ENCODE peak calls at places on chromosome 15, in eight cellular contexts. One of them, this sample, is unnamed.
A peak's percentile ranks its signal among the peaks of the same experiment; 100 is the strongest.

GRCh38 chr15:95298729-95299128 is 1031.8 kb upstream of the NR2F2 start:
- DNase-seq in HTR-8/SVneo: no peak
- DNase-seq in nephron progenitor cell: no peak
- DNase-seq in GDM1: no peak
- DNase-seq in dorsolateral prefrontal cortex: no peak
- DNase-seq in NCI-H1930: no peak
- DNase-seq in GM12891: no peak
- DNase-seq in iris pigment epithelial cell: no peak
- DNase-seq in this sample: no peak

GRCh38 chr15:34783986-34784385 is 11.4 kb downstream of the ACTC1 start:
- DNase-seq in dorsolateral prefrontal cortex: no peak
- DNase-seq in HTR-8/SVneo: no peak
- DNase-seq in iris pigment epithelial cell: no peak
- DNase-seq in NCI-H1930: no peak
- DNase-seq in nephron progenitor cell: no peak
- DNase-seq in GDM1: no peak
- DNase-seq in GM12891: no peak
- DNase-seq in this sample: no peak

GRCh38 chr15:99181544-99181943 is 67.8 kb downstream of the TTC23 start:
- DNase-seq in HTR-8/SVneo: no peak
- DNase-seq in NCI-H1930: no peak
- DNase-seq in GDM1: no peak
- DNase-seq in nephron progenitor cell: no peak
- DNase-seq in dorsolateral prefrontal cortex: no peak
- DNase-seq in GM12891: no peak
- DNase-seq in iris pigment epithelial cell: peak; percentile 11
- DNase-seq in this sample: no peak

GRCh38 chr15:73225358-73226015 is 143.3 kb downstream of the HCN4 start:
- DNase-seq in HTR-8/SVneo: no peak
- DNase-seq in GDM1: no peak
- DNase-seq in GM12891: no peak
- DNase-seq in NCI-H1930: no peak
- DNase-seq in dorsolateral prefrontal cortex: no peak
- DNase-seq in iris pigment epithelial cell: no peak
- DNase-seq in nephron progenitor cell: no peak
- DNase-seq in this sample: no peak

GRCh38 chr15:58641660-58642059 is 107.8 kb downstream of the ADAM10 start:
- DNase-seq in dorsolateral prefrontal cortex: no peak
- DNase-seq in iris pigment epithelial cell: no peak
- DNase-seq in HTR-8/SVneo: no peak
- DNase-seq in GM12891: no peak
- DNase-seq in nephron progenitor cell: no peak
- DNase-seq in NCI-H1930: no peak
- DNase-seq in GDM1: no peak
- DNase-seq in this sample: no peak

GRCh38 chr15:81091889-81092558 is 42.0 kb upstream of the CFAP161 start:
- DNase-seq in NCI-H1930: no peak
- DNase-seq in dorsolateral prefrontal cortex: no peak
- DNase-seq in HTR-8/SVneo: peak; percentile 30
- DNase-seq in GDM1: no peak
- DNase-seq in iris pigment epithelial cell: peak; percentile 97
- DNase-seq in nephron progenitor cell: peak; percentile 6
- DNase-seq in GM12891: no peak
- DNase-seq in this sample: no peak

GRCh38 chr15:74519311-74519710 is 21.7 kb upstream of the ARID3B start:
- DNase-seq in GM12891: no peak
- DNase-seq in nephron progenitor cell: no peak
- DNase-seq in GDM1: no peak
- DNase-seq in HTR-8/SVneo: no peak
- DNase-seq in dorsolateral prefrontal cortex: no peak
- DNase-seq in iris pigment epithelial cell: peak; percentile 85
- DNase-seq in NCI-H1930: no peak
- DNase-seq in this sample: no peak

GRCh38 chr15:89087066-89087829 is 1.0 kb upstream of the ABHD2 start:
- DNase-seq in HTR-8/SVneo: no peak
- DNase-seq in GM12891: no peak
- DNase-seq in iris pigment epithelial cell: no peak
- DNase-seq in GDM1: no peak
- DNase-seq in dorsolateral prefrontal cortex: no peak
- DNase-seq in nephron progenitor cell: peak; percentile 22
- DNase-seq in NCI-H1930: no peak
- DNase-seq in this sample: no peak

GRCh38 chr15:101620645-101621044 is 31.5 kb downstream of the TM2D3 start:
- DNase-seq in dorsolateral prefrontal cortex: no peak
- DNase-seq in GM12891: no peak
- DNase-seq in iris pigment epithelial cell: no peak
- DNase-seq in GDM1: no peak
- DNase-seq in nephron progenitor cell: no peak
- DNase-seq in NCI-H1930: no peak
- DNase-seq in HTR-8/SVneo: no peak
- DNase-seq in this sample: no peak

GRCh38 chr15:63107895-63108546 is 13.6 kb upstream of the LACTB start:
- DNase-seq in iris pigment epithelial cell: peak; percentile 100
- DNase-seq in nephron progenitor cell: no peak
- DNase-seq in dorsolateral prefrontal cortex: no peak
- DNase-seq in HTR-8/SVneo: peak; percentile 83
- DNase-seq in GDM1: no peak
- DNase-seq in NCI-H1930: no peak
- DNase-seq in GM12891: no peak
- DNase-seq in this sample: no peak

GRCh38 chr15:99347609-99348008 is 96.3 kb downstream of the LRRC28 start:
- DNase-seq in HTR-8/SVneo: no peak
- DNase-seq in nephron progenitor cell: no peak
- DNase-seq in GM12891: no peak
- DNase-seq in dorsolateral prefrontal cortex: no peak
- DNase-seq in GDM1: no peak
- DNase-seq in NCI-H1930: no peak
- DNase-seq in iris pigment epithelial cell: no peak
- DNase-seq in this sample: no peak

GRCh38 chr15:99435138-99435695 is 130.6 kb upstream of the MEF2A start:
- DNase-seq in iris pigment epithelial cell: no peak
- DNase-seq in nephron progenitor cell: no peak
- DNase-seq in NCI-H1930: peak; percentile 2
- DNase-seq in GM12891: no peak
- DNase-seq in HTR-8/SVneo: no peak
- DNase-seq in dorsolateral prefrontal cortex: peak; percentile 21
- DNase-seq in GDM1: no peak
- DNase-seq in this sample: peak; percentile 83

GRCh38 chr15:63942486-63943365 is 103.6 kb downstream of the DAPK2 start:
- DNase-seq in HTR-8/SVneo: no peak
- DNase-seq in GDM1: no peak
- DNase-seq in iris pigment epithelial cell: no peak
- DNase-seq in nephron progenitor cell: no peak
- DNase-seq in GM12891: no peak
- DNase-seq in NCI-H1930: no peak
- DNase-seq in dorsolateral prefrontal cortex: no peak
- DNase-seq in this sample: no peak

GRCh38 chr15:78302579-78302978 is 3.2 kb upstream of the SKIC8 start:
- DNase-seq in NCI-H1930: no peak
- DNase-seq in GM12891: no peak
- DNase-seq in iris pigment epithelial cell: peak; percentile 89
- DNase-seq in GDM1: no peak
- DNase-seq in nephron progenitor cell: no peak
- DNase-seq in dorsolateral prefrontal cortex: no peak
- DNase-seq in HTR-8/SVneo: no peak
- DNase-seq in this sample: no peak

GRCh38 chr15:33357845-33358244 is 47.1 kb downstream of the RYR3 start:
- DNase-seq in NCI-H1930: no peak
- DNase-seq in HTR-8/SVneo: no peak
- DNase-seq in GM12891: no peak
- DNase-seq in nephron progenitor cell: no peak
- DNase-seq in GDM1: no peak
- DNase-seq in iris pigment epithelial cell: no peak
- DNase-seq in dorsolateral prefrontal cortex: no peak
- DNase-seq in this sample: no peak

GRCh38 chr15:87711011-87711410 is 545.5 kb downstream of the NTRK3 start:
- DNase-seq in nephron progenitor cell: no peak
- DNase-seq in GM12891: no peak
- DNase-seq in NCI-H1930: no peak
- DNase-seq in GDM1: no peak
- DNase-seq in iris pigment epithelial cell: peak; percentile 8
- DNase-seq in HTR-8/SVneo: no peak
- DNase-seq in dorsolateral prefrontal cortex: no peak
- DNase-seq in this sample: no peak

GRCh38 chr15:87850916-87851315 is 405.6 kb downstream of the NTRK3 start:
- DNase-seq in iris pigment epithelial cell: peak; percentile 9
- DNase-seq in GM12891: no peak
- DNase-seq in nephron progenitor cell: no peak
- DNase-seq in GDM1: no peak
- DNase-seq in NCI-H1930: no peak
- DNase-seq in HTR-8/SVneo: no peak
- DNase-seq in dorsolateral prefrontal cortex: no peak
- DNase-seq in this sample: no peak

This sample was measured in spleen.